ENCODE peak calls at places on chromosome 7, in eight cellular contexts. U is cardiac fibroblast, R is kidney tubule cell, I is GM18507, P is NCI-H2171 treated with DMSO at 0.1 percent for 48 hours, M is astrocyte of the spinal cord, D is NCI-H460, C is cardiac septum. T is an unnamed sample.

GRCh38 chr7:127997226-127997922 is 33.9 kb downstream of the LRRC4 start:
- DNase-seq in U (no peak), R (peak), I (no peak), P (no peak), M (no peak), D (no peak), C (no peak), T (no peak)

GRCh38 chr7:68888971-68889385 is 709.3 kb upstream of the AUTS2 start:
- DNase-seq in U (no peak), R (no peak), I (no peak), P (no peak), M (no peak), D (no peak), C (no peak), T (no peak)

GRCh38 chr7:112266141-112266540 is 59.6 kb downstream of the ZNF277 start:
- DNase-seq in U (no peak), R (no peak), I (no peak), P (no peak), M (no peak), D (no peak), C (no peak), T (no peak)

GRCh38 chr7:41010418-41010817 is 692.5 kb downstream of the INHBA start:
- DNase-seq in U (no peak), R (no peak), I (no peak), P (no peak), M (no peak), D (no peak), C (no peak), T (no peak)

GRCh38 chr7:151886783-151887182 is 9.9 kb upstream of the PRKAG2 start:
- DNase-seq in U (no peak), R (no peak), I (no peak), P (no peak), M (no peak), D (no peak), C (no peak), T (no peak)

GRCh38 chr7:27170936-27171635 is 3.0 kb downstream of the HOXA10 start:
- DNase-seq in U (no peak), R (peak), I (no peak), P (no peak), M (no peak), D (no peak), C (peak), T (no peak)

GRCh38 chr7:87148332-87148955 is 3.8 kb upstream of the DMTF1 start:
- DNase-seq in U (peak), R (peak), I (no peak), P (peak), M (peak), D (peak), C (no peak), T (no peak)

GRCh38 chr7:121103579-121103978 is 115.1 kb downstream of the CPED1 start:
- DNase-seq in U (no peak), R (no peak), I (no peak), P (no peak), M (no peak), D (no peak), C (no peak), T (no peak)

GRCh38 chr7:24825931-24826661 is 68.8 kb upstream of the GSDME start:
- DNase-seq in U (peak), R (peak), I (no peak), P (no peak), M (peak), D (peak), C (no peak), T (no peak)

GRCh38 chr7:2084331-2084730 is 148.4 kb downstream of the MAD1L1 start:
- DNase-seq in U (no peak), R (no peak), I (no peak), P (no peak), M (no peak), D (no peak), C (no peak), T (no peak)

GRCh38 chr7:114087674-114088539 is 169.1 kb upstream of the PPP1R3A start:
- DNase-seq in U (no peak), R (peak), I (no peak), P (peak), M (no peak), D (no peak), C (no peak), T (no peak)

GRCh38 chr7:85104432-85105205 is 82.2 kb downstream of the SEMA3D start:
- DNase-seq in U (peak), R (no peak), I (no peak), P (no peak), M (no peak), D (peak), C (no peak), T (no peak)

GRCh38 chr7:101630591-101630990 is 1.5 kb upstream of the MYL10 start:
- DNase-seq in U (peak), R (peak), I (no peak), P (no peak), M (peak), D (no peak), C (no peak), T (no peak)

GRCh38 chr7:29194206-29194593 is 375 bp upstream of the CHN2 start:
- DNase-seq in U (no peak), R (no peak), I (no peak), P (peak), M (no peak), D (no peak), C (no peak), T (no peak)

GRCh38 chr7:137625197-137625596 is 221.6 kb downstream of the DGKI start:
- DNase-seq in U (peak), R (peak), I (no peak), P (no peak), M (no peak), D (no peak), C (no peak), T (no peak)

GRCh38 chr7:46675456-46675855 is 754.4 kb upstream of the IGFBP3 start:
- DNase-seq in U (no peak), R (no peak), I (no peak), P (no peak), M (no peak), D (no peak), C (no peak), T (no peak)

GRCh38 chr7:134823400-134823799 is 44.0 kb downstream of the CALD1 start:
- DNase-seq in U (peak), R (no peak), I (no peak), P (no peak), M (peak), D (no peak), C (no peak), T (no peak)